ENCODE peak calls at places on chromosomes 5 and 9, in four cellular contexts. One of them, this sample, is unnamed.

GRCh38 chr5:52693279-52693678 is 94.4 kb upstream of the ITGA1 start:
- DNase-seq in WTC11: peak
- DNase-seq in HepG2: peak
- DNase-seq in K562: no peak
- DNase-seq in this sample: peak

GRCh38 chr5:51378778-51379652 is 4.2 kb upstream of the ISL1 start:
- DNase-seq in WTC11: peak
- DNase-seq in HepG2: no peak
- DNase-seq in K562: no peak
- DNase-seq in this sample: no peak

GRCh38 chr5:155625897-155626543 is 612.5 kb downstream of the KIF4B start:
- DNase-seq in WTC11: no peak
- DNase-seq in HepG2: no peak
- DNase-seq in K562: no peak
- DNase-seq in this sample: no peak

GRCh38 chr5:98989723-98990122 is 60.9 kb upstream of the CHD1 start:
- DNase-seq in WTC11: no peak
- DNase-seq in HepG2: no peak
- DNase-seq in K562: no peak
- DNase-seq in this sample: no peak

GRCh38 chr5:77993141-77993540 is 217.0 kb upstream of the TBCA start:
- DNase-seq in WTC11: no peak
- DNase-seq in HepG2: no peak
- DNase-seq in K562: no peak
- DNase-seq in this sample: no peak

GRCh38 chr9:107593224-107593870 is 103.8 kb upstream of the KLF4 start:
- DNase-seq in WTC11: no peak
- DNase-seq in HepG2: no peak
- DNase-seq in K562: no peak
- DNase-seq in this sample: no peak

GRCh38 chr9:97632406-97632991 is 669 bp downstream of the TSTD2 start:
- DNase-seq in WTC11: peak
- DNase-seq in HepG2: no peak
- DNase-seq in K562: no peak
- DNase-seq in this sample: no peak

GRCh38 chr9:34685591-34685990 is 5.5 kb downstream of the CCL19 start:
- DNase-seq in WTC11: no peak
- DNase-seq in HepG2: no peak
- DNase-seq in K562: no peak
- DNase-seq in this sample: no peak

GRCh38 chr9:121771418-121771817 is 120.0 kb downstream of the DAB2IP start:
- DNase-seq in WTC11: no peak
- DNase-seq in HepG2: no peak
- DNase-seq in K562: no peak
- DNase-seq in this sample: no peak

GRCh38 chr9:126724226-126724625 is 80.6 kb upstream of the ZBTB43 start:
- DNase-seq in WTC11: no peak
- DNase-seq in HepG2: no peak
- DNase-seq in K562: no peak
- DNase-seq in this sample: no peak

GRCh38 chr5:137627293-137627692 is 108.6 kb downstream of the KLHL3 start:
- DNase-seq in WTC11: no peak
- DNase-seq in HepG2: no peak
- DNase-seq in K562: no peak
- DNase-seq in this sample: no peak

GRCh38 chr5:65721050-65721774 is 697 bp downstream of the SGTB start:
- DNase-seq in WTC11: peak
- DNase-seq in HepG2: peak
- DNase-seq in K562: peak
- DNase-seq in this sample: peak

GRCh38 chr9:113509463-113509862 is 45.9 kb downstream of the RGS3 start:
- DNase-seq in WTC11: no peak
- DNase-seq in HepG2: no peak
- DNase-seq in K562: no peak
- DNase-seq in this sample: no peak

GRCh38 chr9:14561929-14562386 is 131.3 kb downstream of the ZDHHC21 start:
- DNase-seq in WTC11: peak
- DNase-seq in HepG2: peak
- DNase-seq in K562: no peak
- DNase-seq in this sample: no peak

GRCh38 chr5:67160985-67161384 is 35.6 kb downstream of the CD180 start:
- DNase-seq in WTC11: no peak
- DNase-seq in HepG2: no peak
- DNase-seq in K562: no peak
- DNase-seq in this sample: peak

GRCh38 chr5:178826216-178826615 is 33.5 kb upstream of the ZNF354B start:
- DNase-seq in WTC11: peak
- DNase-seq in HepG2: no peak
- DNase-seq in K562: no peak
- DNase-seq in this sample: no peak

GRCh38 chr5:172855597-172856292 is 21.7 kb downstream of the ERGIC1 start:
- DNase-seq in WTC11: no peak
- DNase-seq in HepG2: no peak
- DNase-seq in K562: no peak
- DNase-seq in this sample: no peak

GRCh38 chr5:118405650-118406061 is 582.7 kb downstream of the DTWD2 start:
- DNase-seq in WTC11: peak
- DNase-seq in HepG2: no peak
- DNase-seq in K562: no peak
- DNase-seq in this sample: no peak

GRCh38 chr5:127785098-127785927 is 82.1 kb downstream of the CCDC192 start:
- DNase-seq in WTC11: no peak
- DNase-seq in HepG2: no peak
- DNase-seq in K562: no peak
- DNase-seq in this sample: no peak

GRCh38 chr9:129609486-129610192 is 11.3 kb downstream of the C9orf50 start:
- DNase-seq in WTC11: no peak
- DNase-seq in HepG2: no peak
- DNase-seq in K562: no peak
- DNase-seq in this sample: peak

GRCh38 chr5:35061216-35061615 is 13.5 kb upstream of the AGXT2 start:
- DNase-seq in WTC11: no peak
- DNase-seq in HepG2: no peak
- DNase-seq in K562: no peak
- DNase-seq in this sample: no peak

GRCh38 chr9:119283118-119283794 is 86.0 kb downstream of the BRINP1 start:
- DNase-seq in WTC11: peak
- DNase-seq in HepG2: no peak
- DNase-seq in K562: no peak
- DNase-seq in this sample: no peak

GRCh38 chr5:53790026-53790425 is 229.6 kb downstream of the NDUFS4 start:
- DNase-seq in WTC11: no peak
- DNase-seq in HepG2: no peak
- DNase-seq in K562: no peak
- DNase-seq in this sample: no peak

GRCh38 chr5:53783624-53784228 is 223.3 kb downstream of the NDUFS4 start:
- DNase-seq in WTC11: no peak
- DNase-seq in HepG2: no peak
- DNase-seq in K562: no peak
- DNase-seq in this sample: no peak

GRCh38 chr5:53782620-53783019 is 222.2 kb downstream of the NDUFS4 start:
- DNase-seq in WTC11: no peak
- DNase-seq in HepG2: no peak
- DNase-seq in K562: no peak
- DNase-seq in this sample: no peak

DNA sequence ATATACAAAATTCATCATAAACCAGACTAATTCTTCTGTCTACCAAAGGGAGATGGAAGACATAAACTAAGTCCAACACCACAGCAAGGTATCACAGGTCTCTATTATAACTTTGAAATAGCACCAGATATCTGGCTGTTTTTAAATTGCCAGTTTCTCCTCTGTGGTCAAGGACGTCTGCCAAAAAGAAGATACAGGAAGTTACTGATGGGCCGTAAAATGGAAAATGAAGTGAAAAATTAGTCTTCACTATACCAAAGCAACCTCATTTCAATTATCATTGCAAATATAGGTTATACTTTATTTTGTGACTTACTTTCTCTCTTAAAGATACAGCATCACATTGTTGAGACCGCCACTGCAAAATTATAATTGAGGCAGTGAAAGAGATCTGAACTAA is 225.5 kb downstream of the NDUFS4 start:
- DNase-seq in WTC11: no peak
- DNase-seq in HepG2: no peak
- DNase-seq in K562: no peak
- DNase-seq in this sample: no peak
- TF ChIP-seq NR3C1 in WTC11: no peak
- TF ChIP-seq NR3C1 in HepG2: no peak
- TF ChIP-seq NR3C1 in K562: no peak
- TF ChIP-seq NR3C1 in this sample: no peak

GRCh38 chr9:133163559-133164208 is at the start of gene GBGT1:
- DNase-seq in WTC11: peak
- DNase-seq in HepG2: no peak
- DNase-seq in K562: peak
- DNase-seq in this sample: no peak
- TF ChIP-seq NR3C1 in WTC11: no peak
- TF ChIP-seq NR3C1 in HepG2: no peak
- TF ChIP-seq NR3C1 in K562: no peak
- TF ChIP-seq NR3C1 in this sample: no peak

GRCh38 chr5:151202381-151203139 is 21.3 kb downstream of the CCDC69 start:
- DNase-seq in WTC11: no peak
- DNase-seq in HepG2: no peak
- DNase-seq in K562: no peak
- DNase-seq in this sample: peak

GRCh38 chr5:151200913-151201445 is 22.9 kb downstream of the CCDC69 start:
- DNase-seq in WTC11: no peak
- DNase-seq in HepG2: no peak
- DNase-seq in K562: no peak
- DNase-seq in this sample: no peak

GRCh38 chr5:151196556-151197290 is 27.2 kb downstream of the CCDC69 start:
- DNase-seq in WTC11: no peak
- DNase-seq in HepG2: no peak
- DNase-seq in K562: no peak
- DNase-seq in this sample: no peak

GRCh38 chr5:151198861-151199260 is 25.0 kb downstream of the CCDC69 start:
- DNase-seq in WTC11: no peak
- DNase-seq in HepG2: no peak
- DNase-seq in K562: no peak
- DNase-seq in this sample: no peak

GRCh38 chr5:151199581-151200185 is 24.2 kb downstream of the CCDC69 start:
- DNase-seq in WTC11: no peak
- DNase-seq in HepG2: no peak
- DNase-seq in K562: no peak
- DNase-seq in this sample: no peak
- TF ChIP-seq NR3C1 in WTC11: no peak
- TF ChIP-seq NR3C1 in HepG2: no peak
- TF ChIP-seq NR3C1 in K562: no peak
- TF ChIP-seq NR3C1 in this sample: no peak

DNA sequence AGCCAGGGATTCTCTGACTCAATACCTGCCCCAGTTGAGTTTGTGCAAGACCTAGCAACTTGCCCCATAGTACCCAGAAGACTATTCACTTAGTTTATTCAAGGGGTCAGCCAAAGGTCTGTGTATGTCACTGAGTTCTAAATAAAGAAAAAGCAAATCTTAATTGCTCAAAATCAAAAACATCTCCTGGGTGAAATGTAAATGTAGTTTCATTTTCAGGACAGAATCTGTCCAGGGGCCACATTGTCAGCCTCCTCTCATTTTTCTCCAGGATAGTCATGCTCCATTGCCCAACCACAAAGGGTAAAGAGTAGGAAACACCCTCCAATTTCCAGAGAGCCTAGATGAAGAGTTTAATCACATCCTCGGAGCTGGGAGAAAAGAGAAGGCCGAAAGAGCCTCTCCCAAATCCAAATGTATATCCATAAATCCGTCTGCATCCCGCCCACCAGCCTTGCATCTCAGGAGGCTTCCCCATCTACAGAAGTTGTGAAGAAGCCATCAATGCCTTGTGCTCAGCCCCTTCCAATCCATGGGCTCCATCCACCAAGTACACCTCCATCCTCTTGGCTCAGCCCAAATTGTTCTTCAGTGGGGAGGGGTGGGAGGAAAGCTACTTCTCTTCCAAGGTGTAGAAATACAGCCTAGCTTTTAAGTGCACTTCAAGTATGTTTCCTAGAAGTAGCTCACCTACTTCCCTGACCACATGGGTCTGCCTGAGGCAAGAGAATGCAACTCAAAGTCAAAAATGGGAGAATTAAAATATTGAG is 26.9 kb downstream of the ADAM19 start:
- DNase-seq in WTC11: no peak
- DNase-seq in HepG2: no peak
- DNase-seq in K562: no peak
- DNase-seq in this sample: no peak
- TF ChIP-seq NR3C1 in WTC11: no peak
- TF ChIP-seq NR3C1 in HepG2: no peak
- TF ChIP-seq NR3C1 in K562: no peak
- TF ChIP-seq NR3C1 in this sample: no peak

GRCh38 chr9:3956081-3956701 is 343.7 kb downstream of the GLIS3 start:
- DNase-seq in WTC11: no peak
- DNase-seq in HepG2: no peak
- DNase-seq in K562: no peak
- DNase-seq in this sample: no peak

GRCh38 chr9:3954228-3954949 is 345.5 kb downstream of the GLIS3 start:
- DNase-seq in WTC11: no peak
- DNase-seq in HepG2: no peak
- DNase-seq in K562: no peak
- DNase-seq in this sample: no peak

GRCh38 chr9:3951266-3951665 is 348.6 kb downstream of the GLIS3 start:
- DNase-seq in WTC11: no peak
- DNase-seq in HepG2: no peak
- DNase-seq in K562: no peak
- DNase-seq in this sample: no peak

GRCh38 chr9:3957296-3957695 is 342.6 kb downstream of the GLIS3 start:
- DNase-seq in WTC11: no peak
- DNase-seq in HepG2: no peak
- DNase-seq in K562: no peak
- DNase-seq in this sample: no peak

DNA sequence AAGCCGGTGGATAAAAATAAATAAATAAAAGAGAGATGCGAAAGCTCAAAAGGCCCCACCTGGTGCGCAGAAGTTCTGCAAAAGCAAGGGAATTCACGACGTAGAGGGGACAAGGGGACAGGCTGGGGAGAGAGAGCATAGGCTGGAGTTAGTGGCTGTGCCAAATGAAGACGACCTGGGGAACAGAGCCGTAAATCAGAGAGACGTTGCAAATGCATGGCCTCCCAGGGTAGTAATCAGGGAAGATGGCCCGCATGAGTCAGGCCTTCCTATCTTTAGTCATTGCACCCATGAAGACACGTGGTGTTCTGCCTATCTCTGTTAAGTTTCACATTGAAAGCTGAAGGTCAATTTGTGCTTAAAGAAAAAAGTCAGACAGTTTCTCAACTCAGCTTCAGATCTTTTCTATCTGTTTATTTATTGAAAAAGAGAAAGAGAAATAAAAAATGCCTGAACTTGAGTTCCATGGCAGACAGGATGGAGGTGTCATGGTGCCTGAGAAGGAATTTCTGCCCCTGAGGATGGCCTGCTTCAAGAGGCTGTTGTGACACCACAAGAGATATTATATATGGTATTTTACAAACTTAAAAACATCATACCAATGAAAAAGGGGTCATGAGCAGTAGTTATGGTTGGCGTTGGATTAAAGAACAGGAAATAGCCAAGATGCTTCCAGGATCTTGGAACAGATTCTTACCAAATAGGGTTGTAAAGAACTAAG is 344.8 kb downstream of the GLIS3 start:
- DNase-seq in WTC11: no peak
- DNase-seq in HepG2: no peak
- DNase-seq in K562: peak
- DNase-seq in this sample: no peak
- TF ChIP-seq NR3C1 in WTC11: no peak
- TF ChIP-seq NR3C1 in HepG2: no peak
- TF ChIP-seq NR3C1 in K562: no peak
- TF ChIP-seq NR3C1 in this sample: no peak

GRCh38 chr9:101307041-101307440 is 77.8 kb downstream of the BAAT start:
- DNase-seq in WTC11: no peak
- DNase-seq in HepG2: no peak
- DNase-seq in K562: no peak
- DNase-seq in this sample: no peak
- TF ChIP-seq NR3C1 in WTC11: no peak
- TF ChIP-seq NR3C1 in HepG2: no peak
- TF ChIP-seq NR3C1 in K562: no peak
- TF ChIP-seq NR3C1 in this sample: no peak